ENCODE peak calls at places on chromosomes 11 and 22, in seven cellular contexts. C is heart left ventricle, I is transverse colon, G is body of pancreas, H is vagina, Q is esophagus squamous epithelium, K is adrenal gland. R is an unnamed sample. For H3K4me1, the result is how much of the 10 kb centered on the place peaks cover.

GRCh38 chr22:27726726-27727449 is 74.7 kb downstream of the MN1 start:
- DNase-seq in Q (peak), I (peak), G (no peak), K (peak), H (no peak), C (peak), R (no peak)

GRCh38 chr11:18171377-18172000 is 1.1 kb upstream of the MRGPRX4 start:
- DNase-seq in C (no peak), H (no peak), G (no peak), Q (no peak), K (peak), I (no peak), R (peak)

GRCh38 chr11:32566527-32566926 is 17.1 kb upstream of the EIF3M start:
- DNase-seq in I (no peak), H (no peak), K (no peak), G (no peak), Q (no peak), C (no peak), R (no peak)

GRCh38 chr11:27604416-27604815 is 95.8 kb downstream of the BDNF start:
- DNase-seq in G (no peak), H (no peak), Q (no peak), C (no peak), I (no peak), K (no peak), R (no peak)

GRCh38 chr22:30201970-30202369 is 44.6 kb downstream of the LIF start:
- DNase-seq in Q (no peak), I (no peak), C (no peak), H (no peak), K (no peak), G (no peak), R (no peak)

GRCh38 chr11:27183672-27184457 is 143.2 kb downstream of the BBOX1 start:
- DNase-seq in K (peak), C (no peak), Q (no peak), H (no peak), I (peak), G (peak), R (no peak)

GRCh38 chr11:131689049-131689925 is 318.9 kb downstream of the NTM start:
- DNase-seq in C (no peak), K (no peak), I (no peak), Q (no peak), G (no peak), H (peak), R (no peak)

GRCh38 chr11:117934526-117935307 is 5.5 kb upstream of the TMPRSS13 start:
- DNase-seq in H (no peak), K (no peak), I (no peak), Q (no peak), C (no peak), G (no peak), R (no peak)

GRCh38 chr11:92199991-92200390 is 24.6 kb upstream of the FAT3 start:
- DNase-seq in K (no peak), Q (no peak), I (no peak), G (no peak), C (no peak), H (no peak), R (no peak)

GRCh38 chr11:128709402-128709801 is 15.5 kb downstream of the FLI1 start:
- DNase-seq in C (no peak), G (no peak), H (no peak), Q (no peak), I (no peak), K (no peak), R (no peak)

GRCh38 chr22:30210235-30210831 is 36.2 kb downstream of the LIF start:
- DNase-seq in I (no peak), C (no peak), H (no peak), G (peak), K (no peak), Q (no peak), R (no peak)

GRCh38 chr11:68994891-68995280 is 14.1 kb upstream of the MRGPRD start:
- DNase-seq in G (no peak), H (no peak), Q (no peak), I (no peak), C (no peak), K (no peak), R (no peak)

GRCh38 chr22:28333106-28333505 is 346.5 kb downstream of the TTC28 start:
- DNase-seq in G (no peak), Q (no peak), I (no peak), K (no peak), H (no peak), C (no peak), R (no peak)

GRCh38 chr11:71927813-71928738 is at the start of gene XNDC1N:
- DNase-seq in C (peak), H (peak), K (peak), G (peak), I (peak), Q (no peak), R (peak)

GRCh38 chr22:23118647-23119491 is 22.9 kb downstream of the RSPH14 start:
- DNase-seq in C (no peak), K (no peak), H (no peak), Q (no peak), I (no peak), G (no peak), R (no peak)

GRCh38 chr22:40024201-40025061 is 29.7 kb downstream of the FAM83F start:
- DNase-seq in K (peak), G (peak), H (no peak), I (peak), C (peak), Q (no peak), R (peak)

GRCh38 chr11:65958774-65959420 is 2.6 kb upstream of the SART1 start:
- DNase-seq in H (no peak), G (no peak), I (no peak), K (no peak), C (no peak), Q (no peak), R (no peak)

GRCh38 chr11:95483339-95483738 is 252.3 kb upstream of the SESN3 start:
- DNase-seq in K (no peak), I (no peak), C (no peak), G (no peak), H (no peak), Q (no peak), R (no peak)

GRCh38 chr22:28984482-28985158 is 77.0 kb downstream of the C22orf31 start:
- DNase-seq in C (no peak), K (no peak), G (no peak), I (no peak), H (no peak), Q (no peak), R (no peak)

DNA sequence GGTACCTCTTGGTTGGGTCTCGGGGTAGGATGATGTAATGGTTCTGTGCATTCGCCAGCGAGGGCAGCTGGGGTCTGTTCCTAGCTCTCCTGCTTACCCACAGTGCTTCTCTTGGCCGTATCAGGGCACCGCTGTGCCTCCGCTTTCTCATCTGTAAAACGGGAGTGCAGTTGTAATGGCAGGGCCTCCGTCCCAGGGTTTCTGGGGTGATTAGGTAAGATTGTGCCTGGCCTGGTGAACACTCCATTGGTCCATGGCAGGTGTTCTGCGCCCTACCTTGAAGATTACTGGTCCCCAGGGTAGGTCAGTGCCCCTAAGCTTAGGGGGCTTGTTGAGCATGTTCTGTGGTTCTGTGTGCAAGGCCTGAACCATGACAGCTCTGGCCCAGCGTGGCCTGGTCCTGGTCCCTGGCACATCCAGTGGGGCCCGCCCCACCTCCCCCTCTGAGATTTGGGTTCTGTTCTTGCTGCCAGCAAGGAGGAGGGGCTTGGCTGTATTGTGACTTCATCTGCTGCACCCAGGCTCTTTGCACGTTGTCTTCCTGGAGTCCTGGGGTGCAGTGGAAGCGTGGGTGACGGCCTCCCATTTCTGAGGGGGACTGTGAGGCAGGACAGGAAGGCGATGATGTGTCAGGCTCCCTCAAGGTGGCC is 4.9 kb downstream of the MYRF start:
- DNase-seq in H (no peak), C (no peak), G (peak), Q (no peak), I (no peak), K (no peak), R (no peak)
- H3K4me1 ChIP-seq in H (under half), C (under half), G (half or more), Q (under half), I (under half), K (under half), R (under half)

GRCh38 chr11:63709336-63709735 is 28.0 kb downstream of the RTN3 start:
- DNase-seq in H (no peak), K (no peak), G (no peak), I (no peak), Q (no peak), C (no peak), R (no peak)
- TF ChIP-seq POLR2A in H (no peak), K (no peak), G (no peak), I (no peak), Q (no peak), C (no peak), R (no peak)

DNA sequence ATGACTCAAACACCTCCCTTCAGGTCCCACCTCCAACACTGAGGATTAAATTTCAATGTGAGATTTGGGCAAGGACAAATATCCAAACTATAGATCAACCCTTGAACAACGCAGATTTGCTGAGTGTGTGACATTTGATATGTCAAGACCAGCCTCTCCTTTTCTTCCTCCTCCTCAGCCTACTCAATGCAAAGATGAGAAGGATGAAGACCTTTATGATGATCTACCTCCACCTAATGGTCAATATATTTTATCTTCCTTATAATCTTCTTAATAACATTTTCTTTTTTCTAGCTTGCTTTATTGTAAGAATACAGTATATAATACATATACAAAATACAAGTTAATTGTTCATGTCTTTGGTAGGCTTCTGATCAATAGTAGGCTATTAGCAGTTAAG is 67.5 kb upstream of the MPPED2 start:
- DNase-seq in K (no peak), C (no peak), I (no peak), G (no peak), Q (no peak), H (no peak), R (no peak)
- TF ChIP-seq CTCF in K (no peak), C (no peak), I (no peak), G (no peak), Q (no peak), H (no peak), R (peak)

GRCh38 chr11:2092956-2093412 is 46.2 kb downstream of the IGF2 start:
- DNase-seq in Q (no peak), K (peak), H (no peak), G (peak), I (peak), C (peak), R (peak)
- H3K4me1 ChIP-seq in Q (under half), K (under half), H (under half), G (under half), I (under half), C (under half), R (under half)

DNA sequence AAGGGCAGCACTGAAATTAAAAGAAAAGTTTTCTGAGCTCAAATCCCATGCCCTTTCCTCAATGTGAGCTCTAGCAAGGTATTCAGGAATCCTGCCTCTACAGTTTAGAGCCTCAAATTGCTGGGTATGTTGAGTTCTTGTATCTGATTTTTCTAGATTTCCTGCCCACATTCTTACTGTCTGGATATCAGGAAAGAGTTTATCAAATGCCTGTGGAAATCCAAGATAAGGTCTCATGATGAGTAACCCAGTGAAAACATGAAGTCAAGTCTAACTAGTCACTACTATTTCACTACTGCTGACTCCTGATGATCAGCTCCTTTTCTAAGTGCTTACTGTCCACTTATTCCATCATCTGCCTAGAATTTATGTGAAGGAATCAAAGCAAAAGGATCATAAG is 29.8 kb downstream of the LIMK2 start:
- DNase-seq in Q (no peak), C (no peak), K (no peak), H (no peak), G (no peak), I (no peak), R (no peak)
- TF ChIP-seq POLR2A in Q (no peak), C (no peak), K (no peak), H (no peak), G (no peak), I (no peak), R (no peak)

R was measured in right lobe of liver.